ENCODE peak calls at places on chromosomes 16 and 17, in four cellular contexts. S, M, L and J are unnamed samples.

GRCh38 chr16:946048-946395 is 24.8 kb downstream of the LMF1 start:
- DNase-seq in S (no peak), M (no peak), L (peak; percentile 15), J (no peak)

GRCh38 chr17:76536511-76537287 is 810 bp downstream of the CYGB start:
- DNase-seq in S (no peak), M (no peak), L (no peak), J (no peak)

GRCh38 chr16:30166202-30166902 is 17.1 kb upstream of the CORO1A start:
- DNase-seq in S (peak; percentile 73), M (no peak), L (no peak), J (no peak)

GRCh38 chr17:69402052-69402451 is 12.4 kb upstream of the MAP2K6 start:
- DNase-seq in S (no peak), M (no peak), L (no peak), J (no peak)

GRCh38 chr16:65772134-65772732 is 594.3 kb upstream of the CDH5 start:
- DNase-seq in S (no peak), M (no peak), L (no peak), J (no peak)

GRCh38 chr16:14510939-14511797 is 118.9 kb downstream of the PARN start:
- DNase-seq in S (no peak), M (peak; percentile 61), L (peak; percentile 74), J (no peak)

GRCh38 chr17:75557075-75557851 is 30.3 kb upstream of the MYO15B start:
- DNase-seq in S (no peak), M (no peak), L (peak; percentile 17), J (no peak)

GRCh38 chr17:63440127-63440769 is 5.9 kb downstream of the CYB561 start:
- DNase-seq in S (no peak), M (no peak), L (no peak), J (no peak)

GRCh38 chr16:53220585-53220984 is 165.8 kb downstream of the CHD9 start:
- DNase-seq in S (no peak), M (no peak), L (peak; percentile 58), J (no peak)

GRCh38 chr16:55661842-55662479 is 6.2 kb downstream of the SLC6A2 start:
- DNase-seq in S (no peak), M (peak; percentile 28), L (no peak), J (no peak)

GRCh38 chr16:89639385-89639784 is 18.1 kb downstream of the CHMP1A start:
- DNase-seq in S (no peak), M (no peak), L (no peak), J (no peak)

GRCh38 chr17:54945671-54946070 is 22.8 kb downstream of the COX11 start:
- DNase-seq in S (no peak), M (no peak), L (no peak), J (no peak)

GRCh38 chr16:578870-579405 is 9.2 kb downstream of the PIGQ start:
- DNase-seq in S (no peak), M (no peak), L (peak; percentile 65), J (no peak)

GRCh38 chr16:46843898-46844642 is 13.1 kb upstream of the C16orf87 start:
- DNase-seq in S (no peak), M (no peak), L (no peak), J (no peak)

GRCh38 chr16:79716645-79717323 is 116.2 kb upstream of the MAF start:
- DNase-seq in S (no peak), M (no peak), L (no peak), J (no peak)

GRCh38 chr16:31201511-31202401 is 804 bp downstream of the PYCARD start:
- DNase-seq in S (no peak), M (no peak), L (no peak), J (no peak)

GRCh38 chr17:72173475-72174116 is 52.8 kb downstream of the SOX9 start:
- DNase-seq in S (no peak), M (no peak), L (peak; percentile 31), J (no peak)

DNA sequence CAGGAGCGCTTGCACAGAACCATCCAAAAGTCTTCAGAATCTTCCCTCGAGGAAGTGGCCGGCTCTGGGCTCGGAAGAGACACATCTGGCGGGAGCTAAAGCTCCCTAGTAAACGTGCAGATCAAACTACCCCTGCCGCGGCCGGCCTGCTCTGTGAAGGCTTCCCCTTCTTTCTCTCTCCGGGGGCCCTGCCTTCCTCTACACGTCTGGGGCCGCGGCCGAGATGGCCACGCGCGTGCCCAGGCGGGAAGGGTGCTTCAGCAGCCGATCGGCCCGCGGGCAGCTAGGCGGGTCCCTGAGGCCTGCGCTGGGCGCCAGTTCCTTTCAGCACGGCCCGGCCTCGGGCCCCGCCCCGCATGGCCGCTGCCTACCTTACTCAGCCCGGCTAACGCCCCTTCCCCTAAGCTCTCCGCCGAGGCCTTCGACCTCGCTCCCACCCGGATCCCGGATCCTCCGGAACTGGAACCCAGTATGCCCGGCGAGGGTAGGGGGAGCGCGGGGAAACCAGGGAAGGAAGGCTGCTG is 408 bp downstream of the TMEM11 start:
- DNase-seq in S (no peak), M (no peak), L (no peak), J (no peak)
- H3K4me1 ChIP-seq in S (peaks cover 9% of the 10 kb centered on the region), M (peaks cover 52% of the 10 kb centered on the region), L (peaks cover 8% of the 10 kb centered on the region), J (peaks cover 34% of the 10 kb centered on the region)

GRCh38 chr17:58088624-58089023 is 5.4 kb downstream of the DYNLL2 start:
- DNase-seq in S (no peak), M (no peak), L (no peak), J (no peak)
- H3K36me3 ChIP-seq in S (peaks cover 15% of the 10 kb centered on the region), M (peaks cover 43% of the 10 kb centered on the region), L (peaks cover 57% of the 10 kb centered on the region), J (peaks cover 61% of the 10 kb centered on the region)

DNA sequence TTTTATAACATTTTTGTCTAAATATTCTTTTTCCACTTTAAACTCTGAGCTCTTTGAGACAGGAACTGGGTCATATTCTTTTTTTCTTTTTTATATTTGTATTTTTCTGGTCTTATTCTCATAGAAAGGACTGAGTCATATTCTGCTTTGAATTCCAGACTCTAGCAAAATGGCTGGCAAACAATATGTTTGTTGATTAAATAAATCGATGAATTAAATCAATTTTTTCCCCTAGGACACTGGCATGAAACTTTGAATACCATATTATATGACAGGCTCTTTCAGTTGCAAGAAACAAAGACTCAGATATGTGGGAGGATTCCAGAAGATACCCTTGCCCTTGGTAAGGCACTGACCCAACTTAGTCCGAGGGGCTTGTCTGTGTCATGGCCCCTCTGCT is 3.1 kb upstream of the RGS9 start:
- DNase-seq in S (no peak), M (no peak), L (no peak), J (no peak)
- H3K27me3 ChIP-seq in S (no peaks in the 10 kb centered on the region), M (peaks cover 11% of the 10 kb centered on the region), L (no peaks in the 10 kb centered on the region), J (no peaks in the 10 kb centered on the region)

GRCh38 chr16:2023098-2023925 is 3.4 kb upstream of the NHERF2 start:
- DNase-seq in S (peak; percentile 51), M (peak; percentile 62), L (peak; percentile 79), J (peak; percentile 96)
- H3K4me1 ChIP-seq in S (peaks cover 7% of the 10 kb centered on the region), M (peaks cover 15% of the 10 kb centered on the region), L (peaks cover 15% of the 10 kb centered on the region), J (peaks cover 17% of the 10 kb centered on the region)

DNA sequence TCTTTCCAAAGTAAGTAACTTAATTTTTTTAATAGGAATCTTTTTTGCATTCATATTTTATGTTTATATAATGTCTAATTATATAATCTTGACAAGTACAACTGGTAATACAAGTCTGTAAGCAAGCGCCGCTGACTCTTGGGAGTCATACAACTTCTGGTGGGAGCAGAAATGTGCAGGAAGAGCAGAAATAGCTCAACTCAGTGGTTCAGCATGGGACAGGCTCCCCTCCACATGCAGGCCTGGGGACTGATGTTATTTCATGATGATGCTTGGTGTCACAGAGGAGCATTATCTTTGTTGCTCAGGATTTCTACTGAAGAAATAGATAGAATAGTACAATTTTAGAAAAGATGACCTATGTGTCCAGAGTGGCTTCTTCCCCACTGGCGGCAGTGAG is 10.7 kb downstream of the UQCRC2 start:
- DNase-seq in S (no peak), M (no peak), L (no peak), J (no peak)
- H3K36me3 ChIP-seq in S (peaks cover 8% of the 10 kb centered on the region), M (peaks cover 34% of the 10 kb centered on the region), L (peaks cover 49% of the 10 kb centered on the region), J (peaks cover 94% of the 10 kb centered on the region)

GRCh38 chr16:66843191-66843590 is 1.0 kb upstream of the CA7 start:
- DNase-seq in S (no peak), M (no peak), L (no peak), J (peak; percentile 42)
- H3K27me3 ChIP-seq in S (peaks cover 10% of the 10 kb centered on the region), M (peaks cover 46% of the 10 kb centered on the region), L (peaks cover 70% of the 10 kb centered on the region), J (peaks cover 15% of the 10 kb centered on the region)

DNA sequence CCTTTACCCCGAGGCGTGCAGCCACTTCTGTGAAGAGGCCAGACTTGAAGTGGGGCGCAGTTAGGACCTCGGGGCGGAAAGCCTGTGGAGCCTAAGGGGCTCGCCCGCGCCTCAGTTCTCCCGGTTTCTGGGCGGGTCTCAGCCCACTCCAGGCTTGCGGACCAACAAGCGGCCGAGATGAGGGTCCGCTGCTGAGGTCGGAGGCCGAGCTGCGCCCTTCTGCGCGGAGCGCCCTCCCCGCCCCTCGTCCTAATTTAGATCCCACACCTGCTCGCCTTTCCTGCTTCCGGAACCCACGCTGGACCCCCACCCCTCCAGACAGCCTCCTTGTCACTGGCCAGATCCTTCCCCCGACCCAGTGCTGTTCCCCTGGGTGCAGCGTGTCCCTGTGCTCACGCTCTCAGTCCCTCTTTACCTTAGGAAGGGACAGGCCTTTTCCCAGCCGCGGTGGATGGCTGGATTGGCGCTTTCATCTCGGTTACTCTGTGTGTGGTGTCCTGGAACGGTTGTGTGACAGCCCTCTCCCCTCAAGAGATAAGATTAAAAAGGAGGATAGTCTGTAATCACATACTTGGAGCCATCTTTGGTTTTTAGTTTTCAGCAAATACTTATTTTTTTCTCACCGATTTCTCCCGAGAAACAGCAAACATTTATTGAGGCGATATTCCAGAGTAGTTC is 933 bp upstream of the ATXN7L3 start:
- DNase-seq in S (no peak), M (no peak), L (no peak), J (no peak)
- H3K4me1 ChIP-seq in S (peaks cover 16% of the 10 kb centered on the region), M (peaks cover 38% of the 10 kb centered on the region), L (peaks cover 22% of the 10 kb centered on the region), J (no peaks in the 10 kb centered on the region)

GRCh38 chr17:18247613-18248001 is 10.9 kb downstream of the FLII start:
- DNase-seq in S (no peak), M (no peak), L (no peak), J (no peak)
- H3K36me3 ChIP-seq in S (peaks cover 30% of the 10 kb centered on the region), M (peaks cover 62% of the 10 kb centered on the region), L (peaks cover 83% of the 10 kb centered on the region), J (peaks cover 91% of the 10 kb centered on the region)

GRCh38 chr17:49985310-49985990 is 9.6 kb downstream of the DLX3 start:
- DNase-seq in S (no peak), M (no peak), L (no peak), J (no peak)

GRCh38 chr17:49987290-49987585 is 7.8 kb downstream of the DLX3 start:
- DNase-seq in S (no peak), M (no peak), L (no peak), J (no peak)

GRCh38 chr17:49984283-49984682 is 10.7 kb downstream of the DLX3 start:
- DNase-seq in S (no peak), M (no peak), L (no peak), J (no peak)

GRCh38 chr17:49986396-49987289 is 8.4 kb downstream of the DLX3 start:
- DNase-seq in S (no peak), M (no peak), L (no peak), J (no peak)

GRCh38 chr17:49984776-49985175 is 10.2 kb downstream of the DLX3 start:
- DNase-seq in S (no peak), M (no peak), L (no peak), J (no peak)
- H3K27me3 ChIP-seq in S (peaks cover 12% of the 10 kb centered on the region), M (peaks cover 20% of the 10 kb centered on the region), L (peaks cover 87% of the 10 kb centered on the region), J (no peaks in the 10 kb centered on the region)